ENCODE peak calls at places on chromosome 20, in seven cellular contexts. D, R, W, K, L, V and Y are unnamed samples. For H3K4me1 and H3K27me3, the result is how much of the 10 kb centered on the place peaks cover.

GRCh38 chr20:35305682-35306556 is 13.7 kb upstream of the FAM83C start:
- DNase-seq in D (peak), R (no peak), W (no peak), K (no peak), L (no peak), V (no peak), Y (no peak)

GRCh38 chr20:50015993-50016770 is 33.4 kb downstream of the SNAI1 start:
- DNase-seq in D (no peak), R (peak), W (no peak), K (no peak), L (no peak), V (peak), Y (no peak)

GRCh38 chr20:61805365-61805764 is 260.3 kb downstream of the TAF4 start:
- DNase-seq in D (no peak), R (no peak), W (no peak), K (no peak), L (no peak), V (no peak), Y (peak)

GRCh38 chr20:50186987-50187402 is 3.6 kb upstream of the CEBPB start:
- DNase-seq in D (peak), R (no peak), W (no peak), K (no peak), L (no peak), V (peak), Y (no peak)

GRCh38 chr20:43893930-43894329 is 20.7 kb upstream of the TOX2 start:
- DNase-seq in D (no peak), R (no peak), W (no peak), K (no peak), L (no peak), V (no peak), Y (no peak)

GRCh38 chr20:6515261-6515660 is 252.2 kb upstream of the BMP2 start:
- DNase-seq in D (peak), R (no peak), W (no peak), K (no peak), L (no peak), V (no peak), Y (no peak)

GRCh38 chr20:12614764-12615163 is 394.0 kb upstream of the SPTLC3 start:
- DNase-seq in D (no peak), R (no peak), W (no peak), K (no peak), L (no peak), V (no peak), Y (no peak)

GRCh38 chr20:10634683-10635411 is 39.0 kb downstream of the JAG1 start:
- DNase-seq in D (no peak), R (no peak), W (no peak), K (no peak), L (no peak), V (no peak), Y (no peak)

GRCh38 chr20:47688385-47689381 is 96.6 kb downstream of the SULF2 start:
- DNase-seq in D (peak), R (no peak), W (no peak), K (no peak), L (no peak), V (no peak), Y (no peak)

GRCh38 chr20:846894-847278 is 13.4 kb downstream of the FAM110A start:
- DNase-seq in D (peak), R (no peak), W (no peak), K (peak), L (peak), V (no peak), Y (peak)

GRCh38 chr20:59827138-59828056 is 106.0 kb downstream of the SYCP2 start:
- DNase-seq in D (no peak), R (no peak), W (no peak), K (no peak), L (no peak), V (peak), Y (no peak)

GRCh38 chr20:11267131-11267761 is 593.4 kb upstream of the JAG1 start:
- DNase-seq in D (peak), R (peak), W (peak), K (no peak), L (no peak), V (no peak), Y (no peak)

GRCh38 chr20:47974234-47974878 is 189.1 kb upstream of the SULF2 start:
- DNase-seq in D (no peak), R (no peak), W (no peak), K (no peak), L (no peak), V (no peak), Y (no peak)

GRCh38 chr20:37988555-37988954 is 44.7 kb downstream of the TTI1 start:
- DNase-seq in D (no peak), R (no peak), W (no peak), K (no peak), L (no peak), V (no peak), Y (no peak)

GRCh38 chr20:37989601-37990001 is 43.7 kb downstream of the TTI1 start:
- DNase-seq in D (no peak), R (no peak), W (peak), K (no peak), L (no peak), V (no peak), Y (peak)

GRCh38 chr20:37986063-37986858 is 47.0 kb downstream of the TTI1 start:
- DNase-seq in D (no peak), R (no peak), W (no peak), K (no peak), L (no peak), V (no peak), Y (no peak)

GRCh38 chr20:37987602-37988290 is 45.5 kb downstream of the TTI1 start:
- DNase-seq in D (no peak), R (peak), W (no peak), K (no peak), L (no peak), V (no peak), Y (no peak)

DNA sequence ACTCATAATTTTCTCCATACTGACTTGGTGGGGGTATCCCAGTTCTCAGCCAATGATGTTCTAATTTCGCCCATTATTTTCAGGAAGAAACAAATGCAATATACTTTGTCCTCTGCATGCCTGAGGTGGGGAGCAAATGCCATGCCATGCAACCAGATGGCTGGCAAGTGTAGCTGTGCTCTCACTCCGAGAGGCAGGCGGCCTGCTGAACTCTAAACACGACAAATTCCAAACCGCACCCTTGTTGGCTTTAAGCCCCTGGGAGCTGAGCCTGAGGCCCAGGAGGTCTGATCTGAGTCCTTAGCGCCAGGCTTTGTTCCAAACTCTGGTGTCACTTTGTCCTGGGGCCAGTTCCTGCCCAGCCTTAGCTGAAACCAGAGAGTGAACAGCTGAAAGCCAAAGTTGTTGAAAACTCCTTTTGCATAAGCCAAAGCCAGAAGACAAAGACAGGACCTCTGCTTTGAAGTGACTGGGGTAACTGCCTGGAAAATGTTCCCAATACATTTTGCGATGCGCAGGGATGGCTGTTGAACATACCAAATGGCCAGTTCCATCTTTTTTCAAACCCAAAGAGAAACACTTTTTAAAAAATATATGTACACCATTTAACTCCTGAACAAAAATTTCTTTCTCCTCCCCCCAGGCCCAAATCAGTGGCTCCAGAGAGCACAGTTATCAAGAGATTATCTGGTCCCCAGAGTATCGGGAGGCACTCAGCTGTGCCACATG is 46.2 kb downstream of the TTI1 start:
- DNase-seq in D (no peak), R (peak), W (peak), K (no peak), L (no peak), V (no peak), Y (peak)
- H3K4me1 ChIP-seq in D (under half), R (half or more), W (half or more), K (under half), L (under half), V (under half), Y (half or more)

GRCh38 chr20:63379296-63379695 is 18.1 kb upstream of the CHRNA4 start:
- DNase-seq in D (no peak), R (no peak), W (no peak), K (no peak), L (no peak), V (no peak), Y (no peak)

GRCh38 chr20:63378626-63379025 is 17.5 kb upstream of the CHRNA4 start:
- DNase-seq in D (no peak), R (no peak), W (no peak), K (no peak), L (no peak), V (no peak), Y (no peak)

GRCh38 chr20:63382551-63383300 is 21.6 kb upstream of the CHRNA4 start:
- DNase-seq in D (no peak), R (no peak), W (no peak), K (no peak), L (no peak), V (no peak), Y (no peak)

GRCh38 chr20:63381781-63382431 is 20.8 kb upstream of the CHRNA4 start:
- DNase-seq in D (peak), R (peak), W (no peak), K (peak), L (peak), V (no peak), Y (no peak)

GRCh38 chr20:63380346-63380870 is 19.3 kb upstream of the CHRNA4 start:
- DNase-seq in D (no peak), R (no peak), W (no peak), K (no peak), L (no peak), V (no peak), Y (no peak)
- H3K27me3 ChIP-seq in D (under half), R (under half), W (under half), K (under half), L (under half), V (half or more), Y (half or more)

GRCh38 chr20:3990741-3991140 is 24.6 kb downstream of the RNF24 start:
- DNase-seq in D (no peak), R (no peak), W (no peak), K (no peak), L (no peak), V (no peak), Y (no peak)
- H3K4me1 ChIP-seq in D (half or more), R (under half), W (under half), K (under half), L (under half), V (under half), Y (under half)

GRCh38 chr20:57269148-57269984 is 2.9 kb upstream of the BMP7 start:
- DNase-seq in D (no peak), R (no peak), W (no peak), K (no peak), L (no peak), V (no peak), Y (no peak)
- H3K27me3 ChIP-seq in D (half or more), R (under half), W (under half), K (under half), L (under half), V (under half), Y (under half)

GRCh38 chr20:51500311-51500710 is 42.2 kb downstream of the NFATC2 start:
- DNase-seq in D (peak), R (no peak), W (no peak), K (peak), L (peak), V (no peak), Y (no peak)
- H3K4me1 ChIP-seq in D (under half), R (under half), W (under half), K (half or more), L (half or more), V (under half), Y (under half)

DNA sequence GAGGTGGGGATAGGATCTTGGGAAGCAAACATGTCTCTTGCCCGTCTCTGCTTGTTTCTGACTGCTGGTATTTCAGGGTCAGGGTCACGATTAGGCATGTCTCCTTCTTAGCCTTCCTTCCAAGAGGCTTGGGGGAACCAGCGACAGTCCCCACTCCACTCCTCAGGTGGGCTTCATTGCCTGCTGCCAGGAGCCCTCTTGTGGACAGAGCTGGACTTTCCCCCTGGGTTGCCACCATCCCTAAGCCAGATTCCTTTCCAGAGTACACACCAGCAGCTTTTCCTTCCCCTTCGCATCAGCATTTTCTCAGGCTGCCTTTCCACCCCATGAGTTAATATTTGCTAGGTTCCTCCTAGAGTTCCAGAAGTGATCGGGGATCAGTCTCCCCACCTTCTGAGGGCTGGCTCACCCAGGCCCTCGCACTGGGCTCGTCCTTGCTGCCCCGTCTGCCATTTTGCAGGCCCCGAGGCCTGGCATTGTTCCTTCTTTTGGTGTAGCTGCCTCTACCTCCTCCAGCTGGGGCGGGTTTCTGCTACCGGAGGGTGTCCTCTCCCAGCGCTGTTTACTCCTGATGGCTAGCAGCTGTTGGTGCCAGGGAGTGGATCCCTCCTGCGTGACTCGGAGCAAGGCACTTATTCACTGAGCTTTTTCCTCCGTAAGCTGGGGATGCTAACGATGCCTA is 8.8 kb upstream of the C20orf144 start:
- DNase-seq in D (peak), R (peak), W (peak), K (peak), L (peak), V (peak), Y (no peak)
- H3K27me3 ChIP-seq in D (under half), R (under half), W (under half), K (under half), L (under half), V (under half), Y (under half)